ENCODE peak calls at places on chromosome 19, in four cellular contexts. Q is HCT116, P is K562, M is H1. Y is an unnamed sample.

GRCh38 chr19:33456076-33456844 is 65.3 kb downstream of the PEPD start:
- DNase-seq in Q (no peak), P (no peak), M (no peak), Y (no peak)

GRCh38 chr19:46603195-46603637 is 2.1 kb downstream of the CALM3 start:
- DNase-seq in M (no peak), Q (no peak), P (peak), Y (no peak)

GRCh38 chr19:47778954-47779351 is 450 bp downstream of the SELENOW start:
- DNase-seq in M (no peak), Q (no peak), P (peak), Y (no peak)

GRCh38 chr19:7349961-7350711 is 1.4 kb downstream of the ARHGEF18 start:
- DNase-seq in M (no peak), P (no peak), Q (no peak), Y (no peak)

GRCh38 chr19:29517412-29517811 is 8.4 kb upstream of the VSTM2B start:
- DNase-seq in P (no peak), M (no peak), Q (no peak), Y (no peak)

GRCh38 chr19:58096884-58097283 is 1.1 kb downstream of the ZSCAN18 start:
- DNase-seq in P (no peak), M (no peak), Q (no peak), Y (no peak)

GRCh38 chr19:46692918-46693722 is 23.8 kb downstream of the PRKD2 start:
- DNase-seq in P (peak), Q (no peak), M (no peak), Y (no peak)

GRCh38 chr19:49497047-49497789 is 984 bp downstream of the RPS11 start:
- DNase-seq in Q (no peak), P (peak), M (no peak), Y (no peak)

GRCh38 chr19:55099557-55100506 is 17.6 kb downstream of the PPP1R12C start:
- DNase-seq in P (peak), M (peak), Q (no peak), Y (no peak)

GRCh38 chr19:10603084-10603872 is 16.2 kb upstream of the AP1M2 start:
- DNase-seq in Q (no peak), M (peak), P (peak), Y (peak)

GRCh38 chr19:51439021-51439465 is 19.2 kb downstream of the SIGLEC8 start:
- DNase-seq in P (no peak), Q (no peak), M (no peak), Y (no peak)

GRCh38 chr19:51777570-51778460 is 16.8 kb downstream of the FPR2 start:
- DNase-seq in M (peak), P (peak), Q (peak), Y (no peak)

GRCh38 chr19:7995756-7996155 is 9.7 kb downstream of the ELAVL1 start:
- DNase-seq in P (no peak), Q (no peak), M (no peak), Y (no peak)

GRCh38 chr19:19110410-19111137 is 27.7 kb downstream of the TMEM161A start:
- DNase-seq in P (no peak), Q (no peak), M (no peak), Y (no peak)

GRCh38 chr19:7224205-7224833 is 69.9 kb downstream of the INSR start:
- DNase-seq in Q (no peak), M (no peak), P (no peak), Y (no peak)

GRCh38 chr19:46574533-46574932 is 26.6 kb upstream of the CALM3 start:
- DNase-seq in M (no peak), P (no peak), Q (no peak), Y (no peak)

GRCh38 chr19:20367811-20368294 is 197.7 kb downstream of the ZNF737 start:
- DNase-seq in Q (no peak), M (peak), P (no peak), Y (no peak)

GRCh38 chr19:19514215-19514633 is 1.1 kb downstream of the TSSK6 start:
- DNase-seq in P (no peak), M (no peak), Q (no peak), Y (no peak)

GRCh38 chr19:32658527-32658926 is 16.5 kb downstream of the ANKRD27 start:
- DNase-seq in Q (no peak), P (no peak), M (no peak), Y (no peak)

GRCh38 chr19:35986664-35987570 is 8.1 kb upstream of the SDHAF1 start:
- DNase-seq in P (no peak), M (peak), Q (no peak), Y (no peak)

GRCh38 chr19:16628984-16629691 is 1.1 kb upstream of the MED26 start:
- DNase-seq in P (no peak), Q (no peak), M (no peak), Y (peak)

GRCh38 chr19:1223018-1223855 is 14.6 kb downstream of the CBARP start:
- DNase-seq in P (no peak), M (peak), Q (no peak), Y (no peak)

GRCh38 chr19:6667114-6667627 is 2.8 kb downstream of the TNFSF14 start:
- DNase-seq in M (no peak), Q (no peak), P (peak), Y (no peak)

GRCh38 chr19:4697304-4697703 is 26.3 kb downstream of the DPP9 start:
- DNase-seq in M (no peak), Q (no peak), P (no peak), Y (no peak)

GRCh38 chr19:49057636-49058234 is at the start of gene CGB7:
- DNase-seq in Q (no peak), M (peak), P (peak), Y (no peak)

GRCh38 chr19:10828981-10829821 is 6.8 kb downstream of the TMED1 start:
- DNase-seq in P (no peak), M (no peak), Q (no peak), Y (no peak)

GRCh38 chr19:14265285-14266036 is 59.5 kb upstream of the ADGRL1 start:
- DNase-seq in M (peak), P (no peak), Q (no peak), Y (no peak)

GRCh38 chr19:4186087-4186993 is 3.9 kb downstream of the ANKRD24 start:
- DNase-seq in P (peak), Q (peak), M (peak), Y (no peak)

GRCh38 chr19:10797078-10797477 is 38.9 kb downstream of the TMED1 start:
- DNase-seq in Q (no peak), P (no peak), M (no peak), Y (no peak)

GRCh38 chr19:19552811-19553210 is 14.7 kb downstream of the CILP2 start:
- DNase-seq in P (peak), Q (no peak), M (peak), Y (no peak)

GRCh38 chr19:6061420-6062130 is 48.7 kb downstream of the RFX2 start:
- DNase-seq in P (peak), M (no peak), Q (no peak), Y (no peak)

GRCh38 chr19:33998739-33999345 is 173.5 kb upstream of the LSM14A start:
- DNase-seq in M (no peak), Q (no peak), P (no peak), Y (no peak)

GRCh38 chr19:44532819-44533218 is 3.3 kb upstream of the CEACAM20 start:
- DNase-seq in M (no peak), Q (no peak), P (no peak), Y (no peak)

GRCh38 chr19:6495947-6496346 is 6.2 kb downstream of the TUBB4A start:
- DNase-seq in Q (no peak), M (no peak), P (no peak), Y (no peak)

GRCh38 chr19:3178377-3178972 is at the start of gene S1PR4:
- DNase-seq in M (no peak), P (no peak), Q (no peak), Y (no peak)

GRCh38 chr19:43412441-43412840 is 2.2 kb upstream of the TEX101 start:
- DNase-seq in P (no peak), Q (no peak), M (no peak), Y (no peak)
- TF ChIP-seq EGR1 in P (no peak), Q (no peak), M (no peak), Y (no peak)

DNA sequence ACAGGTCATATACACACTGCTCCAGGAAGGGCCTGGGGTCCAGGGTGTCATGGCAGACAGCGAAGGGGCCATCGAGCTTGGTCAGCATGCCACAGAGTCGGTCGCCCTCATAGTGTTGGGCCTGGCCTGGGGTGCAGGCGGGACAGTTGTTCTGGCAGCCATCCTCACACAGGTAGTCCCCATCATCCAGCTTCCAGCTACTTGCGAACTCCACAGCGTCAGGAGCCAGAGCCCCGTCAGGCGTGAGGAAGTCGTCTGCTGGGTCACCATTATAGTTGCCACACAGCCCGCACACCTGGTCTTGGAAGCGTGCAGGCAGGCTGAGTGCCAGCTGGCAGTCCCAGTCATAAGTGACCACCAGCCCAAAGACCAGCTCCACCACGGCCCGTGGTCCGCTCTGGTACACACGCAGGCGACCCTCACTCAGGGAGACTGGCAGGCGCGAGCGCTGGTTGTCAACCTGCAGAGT is 16.2 kb downstream of the FCGBP start:
- DNase-seq in P (no peak), M (no peak), Q (no peak), Y (no peak)
- TF ChIP-seq EGR1 in P (no peak), M (no peak), Q (no peak), Y (no peak)

DNA sequence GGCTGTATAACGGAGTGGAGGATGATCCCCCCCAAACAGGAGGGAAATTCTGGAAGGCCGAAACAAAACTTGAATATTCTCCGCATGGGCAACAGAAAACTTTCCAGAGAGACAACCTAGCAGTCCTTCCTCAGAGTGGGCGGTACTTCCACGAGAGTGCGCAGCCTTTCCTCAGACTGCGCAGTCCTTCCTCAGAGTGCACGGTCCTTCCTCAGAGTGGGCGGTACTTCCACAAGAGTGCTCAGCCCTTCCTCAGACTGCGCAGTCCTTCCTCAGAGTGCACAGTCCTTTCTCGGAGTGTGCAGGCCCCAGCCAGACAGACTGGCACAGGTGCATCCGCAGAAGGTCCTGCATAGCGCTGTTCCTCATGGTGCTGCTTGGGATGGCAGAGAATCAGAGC is 12.7 kb upstream of the GALP start:
- DNase-seq in M (no peak), Q (no peak), P (no peak), Y (no peak)
- TF ChIP-seq EGR1 in M (no peak), Q (no peak), P (no peak), Y (no peak)

DNA sequence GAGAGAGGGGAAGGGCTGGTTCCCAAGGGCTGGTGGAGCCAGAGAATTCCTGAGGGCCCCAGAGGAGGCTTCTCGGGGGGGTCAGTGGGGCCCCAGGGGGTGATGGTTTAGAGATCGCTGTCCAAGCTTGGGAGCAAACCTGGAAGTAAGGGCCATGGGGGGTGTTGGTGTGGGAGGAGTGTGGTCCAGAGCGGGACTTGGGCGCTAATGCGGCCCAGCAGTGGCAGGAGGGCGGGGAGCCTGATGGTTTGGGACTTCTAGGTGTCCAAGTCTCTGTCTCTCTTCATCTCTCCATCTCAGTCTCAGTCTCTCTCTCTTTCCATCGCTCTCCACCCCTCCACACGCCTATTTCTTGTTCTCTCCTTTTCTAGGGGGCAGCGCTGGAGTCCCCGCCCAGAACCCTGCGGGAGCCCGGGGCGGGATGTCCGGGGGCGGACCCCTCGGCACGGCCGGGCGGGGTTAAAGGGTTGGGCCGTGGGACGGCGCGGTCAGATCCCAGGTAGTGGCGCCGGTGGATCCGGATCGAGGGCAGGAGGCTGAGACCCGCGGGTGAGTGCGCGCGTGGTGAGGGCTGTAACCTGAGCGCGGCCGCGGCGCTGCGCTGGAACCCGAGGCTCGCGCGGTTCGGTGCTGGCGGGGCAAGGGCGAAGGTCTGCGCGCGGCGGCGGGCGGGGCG is at the start of gene CYP4F22:
- DNase-seq in Q (no peak), P (peak), M (no peak), Y (no peak)
- TF ChIP-seq EGR1 in Q (peak), P (peak), M (no peak), Y (no peak)

DNA sequence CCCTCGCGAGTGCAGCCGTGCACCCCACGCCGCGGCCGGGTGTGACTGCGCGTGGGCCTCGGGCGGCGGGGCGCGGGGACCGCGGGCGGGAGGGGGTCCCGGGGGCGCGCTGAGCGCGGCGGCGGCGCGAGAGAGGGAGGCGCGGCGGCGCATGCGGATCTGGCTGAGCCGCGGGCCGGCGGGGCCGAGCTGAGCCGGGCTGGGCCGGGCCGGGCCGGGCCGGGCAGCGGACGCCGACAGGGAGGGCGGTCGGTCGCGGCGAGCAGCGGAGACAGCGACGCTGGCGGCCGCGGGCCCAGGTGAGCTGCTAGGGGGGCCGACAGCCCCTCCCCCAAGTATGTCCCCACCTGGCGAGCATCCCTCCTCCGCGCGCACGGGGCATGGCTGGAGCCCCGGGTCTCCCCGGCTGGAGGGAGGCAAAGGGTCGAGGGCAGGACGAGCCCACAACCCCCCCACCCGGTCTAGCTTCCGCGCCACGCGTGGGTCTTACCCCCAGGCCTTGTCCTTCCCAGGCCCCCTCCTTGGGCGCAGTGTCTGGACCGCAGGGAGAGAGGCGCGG is 285 bp downstream of the SPTBN4 start:
- DNase-seq in Q (no peak), M (peak), P (no peak), Y (no peak)
- TF ChIP-seq EGR1 in Q (no peak), M (no peak), P (no peak), Y (no peak)